ENCODE peak calls at places on chromosomes 4 and X, in four cellular contexts. F, N, H and J are unnamed samples.

GRCh38 chr4:2172161-2172560 is 69.8 kb downstream of the HAUS3 start:
- DNase-seq in F (no peak), N (no peak), H (no peak), J (no peak)

GRCh38 chr4:15182600-15183222 is 180.4 kb downstream of the CPEB2 start:
- DNase-seq in F (no peak), N (no peak), H (no peak), J (peak; percentile 4)

GRCh38 chr4:74481891-74482609 is 37.1 kb downstream of the AREG start:
- DNase-seq in F (no peak), N (no peak), H (no peak), J (no peak)

GRCh38 chrX:154093965-154094364 is 3.6 kb downstream of the MECP2 start:
- DNase-seq in F (no peak), N (no peak), H (no peak), J (no peak)

GRCh38 chr4:72295966-72296557 is 264.3 kb downstream of the NPFFR2 start:
- DNase-seq in F (peak; percentile 57), N (peak; percentile 46), H (no peak), J (peak; percentile 56)

GRCh38 chrX:136907626-136908025 is 27.1 kb upstream of the RBMX start:
- DNase-seq in F (no peak), N (no peak), H (no peak), J (no peak)

GRCh38 chr4:2081540-2081939 is 22.4 kb downstream of the NAT8L start:
- DNase-seq in F (no peak), N (no peak), H (no peak), J (no peak)

GRCh38 chr4:78002260-78002659 is 54.9 kb upstream of the FRAS1 start:
- DNase-seq in F (no peak), N (no peak), H (no peak), J (no peak)

GRCh38 chr4:108900018-108900417 is 137.2 kb upstream of the ETNPPL start:
- DNase-seq in F (no peak), N (no peak), H (no peak), J (no peak)

GRCh38 chr4:53196872-53197759 is 168.7 kb downstream of the SCFD2 start:
- DNase-seq in F (peak; percentile 90), N (peak; percentile 58), H (peak; percentile 44), J (peak; percentile 84)

GRCh38 chr4:168527560-168527959 is 30.7 kb downstream of the PALLD start:
- DNase-seq in F (no peak), N (no peak), H (no peak), J (no peak)

GRCh38 chr4:182555997-182556418 is 312.8 kb downstream of the TENM3 start:
- DNase-seq in F (peak; percentile 91), N (no peak), H (no peak), J (no peak)

GRCh38 chr4:91826186-91826585 is 477.6 kb upstream of the GRID2 start:
- DNase-seq in F (no peak), N (no peak), H (no peak), J (no peak)

GRCh38 chr4:113646456-113646809 is 115.1 kb downstream of the CAMK2D start:
- DNase-seq in F (peak; percentile 54), N (no peak), H (no peak), J (no peak)

GRCh38 chr4:76784237-76784636 is 113.7 kb downstream of the SOWAHB start:
- DNase-seq in F (no peak), N (no peak), H (no peak), J (no peak)

GRCh38 chr4:153038493-153039311 is 102.6 kb downstream of the FHDC1 start:
- DNase-seq in F (no peak), N (no peak), H (no peak), J (peak; percentile 15)

GRCh38 chr4:165738571-165738970 is 134.5 kb upstream of the TLL1 start:
- DNase-seq in F (no peak), N (no peak), H (no peak), J (no peak)

GRCh38 chrX:14927391-14927790 is 54.2 kb downstream of the MOSPD2 start:
- DNase-seq in F (peak; percentile 58), N (no peak), H (no peak), J (no peak)

GRCh38 chr4:337932-338758 is 531 bp downstream of the ZNF141 start:
- DNase-seq in F (peak; percentile 36), N (no peak), H (no peak), J (no peak)

GRCh38 chr4:175435437-175435836 is 376.6 kb downstream of the GPM6A start:
- DNase-seq in F (peak; percentile 47), N (no peak), H (no peak), J (no peak)

GRCh38 chr4:138863160-138863559 is 152.4 kb upstream of the NOCT start:
- DNase-seq in F (no peak), N (no peak), H (no peak), J (no peak)
- H2AFZ ChIP-seq in F (no peak overlapping the region), N (no peak overlapping the region), H (no peak overlapping the region), J (no peak overlapping the region)

DNA sequence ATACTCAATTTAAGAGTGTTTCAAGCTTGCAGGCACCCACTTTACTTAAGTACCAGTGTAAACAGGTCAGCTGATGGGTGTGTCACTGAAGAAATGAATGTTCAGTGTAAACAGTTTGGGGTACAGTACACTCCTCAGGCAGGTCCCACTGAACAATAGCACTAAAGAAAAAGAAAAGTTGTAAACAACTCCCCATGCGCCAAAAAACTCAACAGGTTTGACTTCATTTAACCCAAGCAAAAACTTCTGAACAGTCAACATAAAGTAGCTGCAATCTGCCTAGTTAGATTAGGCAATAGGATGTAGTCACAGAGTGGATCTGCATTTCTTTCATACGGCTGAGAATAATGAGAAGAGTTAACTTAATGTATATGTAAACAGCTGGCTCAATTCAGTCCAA is 93.2 kb downstream of the FAM13A start:
- DNase-seq in F (peak; percentile 73), N (no peak), H (no peak), J (peak; percentile 31)
- TF ChIP-seq FOS in F (no peak), N (no peak), H (no peak), J (no peak)

GRCh38 chr4:37317104-37317643 is 72.6 kb downstream of the NWD2 start:
- DNase-seq in F (no peak), N (no peak), H (no peak), J (no peak)

GRCh38 chr4:37322122-37322521 is 77.6 kb downstream of the NWD2 start:
- DNase-seq in F (no peak), N (no peak), H (no peak), J (no peak)

GRCh38 chr4:37324526-37324925 is 80.0 kb downstream of the NWD2 start:
- DNase-seq in F (no peak), N (no peak), H (no peak), J (no peak)

GRCh38 chr4:37320518-37321235 is 76.1 kb downstream of the NWD2 start:
- DNase-seq in F (no peak), N (no peak), H (no peak), J (no peak)
- H2AFZ ChIP-seq in F (no peak overlapping the region), N (no peak overlapping the region), H (no peak overlapping the region), J (no peak overlapping the region)

GRCh38 chr4:93080316-93080715 is 748.2 kb upstream of the ATOH1 start:
- DNase-seq in F (no peak), N (no peak), H (no peak), J (no peak)

DNA sequence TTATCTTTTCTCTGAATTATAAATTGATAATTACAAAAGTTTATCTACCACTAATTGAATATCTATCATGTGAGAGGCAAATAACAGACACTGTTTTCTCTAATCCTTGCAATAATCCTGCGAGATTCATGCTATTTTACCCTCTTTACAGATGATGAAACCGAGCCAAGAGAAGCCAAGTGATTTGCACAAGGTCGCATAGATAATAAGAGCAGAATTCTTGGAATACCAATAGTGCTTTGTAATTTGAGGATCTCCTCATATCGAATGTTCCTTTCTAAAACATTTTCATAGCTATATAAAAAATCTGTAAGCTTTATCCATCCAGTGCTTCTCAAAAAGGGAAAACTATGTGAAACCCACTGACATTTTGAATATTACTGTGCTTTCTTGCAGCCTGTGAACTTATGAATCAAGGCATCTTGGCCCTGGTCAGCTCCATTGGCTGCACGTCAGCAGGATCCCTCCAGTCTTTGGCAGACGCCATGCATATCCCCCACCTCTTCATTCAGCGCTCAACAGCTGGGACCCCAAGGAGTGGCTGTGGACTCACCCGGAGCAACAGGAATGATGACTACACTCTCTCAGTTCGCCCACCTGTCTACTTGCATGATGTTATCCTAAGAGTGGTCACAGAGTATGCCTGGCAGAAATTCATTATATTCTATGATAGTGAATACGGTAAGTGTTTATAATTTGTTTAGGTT is 743.8 kb upstream of the ATOH1 start:
- DNase-seq in F (no peak), N (no peak), H (no peak), J (no peak)
- TF ChIP-seq FOS in F (no peak), N (no peak), H (no peak), J (no peak)

GRCh38 chr4:85732124-85732523 is 257.2 kb downstream of the ARHGAP24 start:
- DNase-seq in F (no peak), N (no peak), H (no peak), J (peak; percentile 27)
- H2AFZ ChIP-seq in F (no peak overlapping the region), N (no peak overlapping the region), H (no peak overlapping the region), J (no peak overlapping the region)

GRCh38 chr4:39497909-39498723 is 29.1 kb downstream of the UGDH start:
- DNase-seq in F (no peak), N (no peak), H (no peak), J (no peak)

GRCh38 chr4:39498724-39499014 is 28.6 kb downstream of the UGDH start:
- DNase-seq in F (peak; percentile 24), N (no peak), H (no peak), J (no peak)

GRCh38 chr4:39490322-39490721 is 31.5 kb downstream of the LIAS start:
- DNase-seq in F (no peak), N (no peak), H (no peak), J (no peak)

GRCh38 chr4:39494354-39494753 is 32.9 kb downstream of the UGDH start:
- DNase-seq in F (no peak), N (no peak), H (no peak), J (no peak)

DNA sequence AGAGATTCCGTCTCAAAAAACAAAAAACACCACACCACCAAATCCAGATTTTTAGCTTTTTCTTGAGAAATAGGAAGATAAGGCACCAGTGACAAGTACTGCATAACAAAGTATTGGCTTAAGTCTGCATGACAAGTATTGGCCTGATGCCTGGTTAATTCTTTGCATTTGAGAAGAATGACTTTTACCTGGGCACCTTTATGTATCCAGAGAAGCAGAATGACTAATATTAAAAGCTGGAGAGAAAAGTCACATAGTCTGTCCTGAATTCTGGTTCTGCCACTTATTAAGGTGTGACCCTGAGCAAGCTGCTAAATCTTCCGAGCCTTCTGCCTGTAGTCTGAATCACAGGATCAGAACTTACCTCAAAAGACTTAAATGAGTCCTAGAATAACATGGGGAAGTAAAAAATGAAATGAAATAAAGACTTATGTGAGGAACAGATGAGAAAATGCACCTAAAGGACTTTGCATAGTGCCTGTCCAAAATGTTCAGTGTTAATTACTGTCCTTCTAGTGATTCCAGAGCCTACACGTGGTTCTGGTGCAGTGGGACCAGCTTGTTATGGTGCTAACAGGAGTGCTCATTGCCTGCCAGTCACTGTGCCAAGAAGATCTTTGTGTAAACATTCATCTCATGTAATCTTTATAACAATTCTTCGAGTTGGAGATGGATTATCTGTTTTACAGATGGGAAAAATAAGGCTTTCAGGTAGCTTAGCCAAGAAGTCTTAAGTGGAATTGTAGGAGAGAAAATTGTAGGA is 31.6 kb downstream of the UGDH start:
- DNase-seq in F (peak; percentile 10), N (no peak), H (no peak), J (no peak)
- TF ChIP-seq FOS in F (no peak), N (no peak), H (no peak), J (no peak)